ENCODE peak calls at places on chromosomes 7 and 10, in five cellular contexts. One of them, this sample, is unnamed. For H3K36me3, the result is how much of the 10 kb centered on the place peaks cover.

GRCh38 chr7:154343778-154344412 is 291.7 kb downstream of the DPP6 start:
- DNase-seq in GM12878: no peak
- DNase-seq in ovary: no peak
- DNase-seq in upper lobe of left lung: no peak
- DNase-seq in transverse colon: no peak
- DNase-seq in this sample: no peak

GRCh38 chr7:69411018-69411417 is 187.3 kb upstream of the AUTS2 start:
- DNase-seq in upper lobe of left lung: no peak
- DNase-seq in GM12878: no peak
- DNase-seq in transverse colon: no peak
- DNase-seq in ovary: no peak
- DNase-seq in this sample: no peak

GRCh38 chr10:69375307-69376151 is 41.2 kb downstream of the TACR2 start:
- DNase-seq in GM12878: no peak
- DNase-seq in upper lobe of left lung: no peak
- DNase-seq in ovary: peak
- DNase-seq in transverse colon: no peak
- DNase-seq in this sample: no peak

GRCh38 chr7:80372415-80372814 is 139.4 kb downstream of the GNAT3 start:
- DNase-seq in GM12878: no peak
- DNase-seq in transverse colon: no peak
- DNase-seq in upper lobe of left lung: no peak
- DNase-seq in ovary: no peak
- DNase-seq in this sample: no peak

GRCh38 chr7:45187946-45188411 is 30.4 kb downstream of the RAMP3 start:
- DNase-seq in ovary: no peak
- DNase-seq in upper lobe of left lung: no peak
- DNase-seq in GM12878: no peak
- DNase-seq in transverse colon: no peak
- DNase-seq in this sample: no peak

GRCh38 chr10:26890956-26891355 is 30.2 kb upstream of the ABI1 start:
- DNase-seq in GM12878: no peak
- DNase-seq in upper lobe of left lung: no peak
- DNase-seq in transverse colon: peak
- DNase-seq in ovary: peak
- DNase-seq in this sample: peak

GRCh38 chr7:12004547-12004946 is 172.5 kb upstream of the THSD7A start:
- DNase-seq in GM12878: no peak
- DNase-seq in upper lobe of left lung: no peak
- DNase-seq in transverse colon: peak
- DNase-seq in ovary: no peak
- DNase-seq in this sample: no peak

GRCh38 chr10:84352251-84352842 is 24.0 kb downstream of the CCSER2 start:
- DNase-seq in transverse colon: peak
- DNase-seq in ovary: no peak
- DNase-seq in upper lobe of left lung: no peak
- DNase-seq in GM12878: no peak
- DNase-seq in this sample: no peak

GRCh38 chr7:17239683-17240521 is 58.5 kb upstream of the AHR start:
- DNase-seq in upper lobe of left lung: no peak
- DNase-seq in ovary: no peak
- DNase-seq in GM12878: no peak
- DNase-seq in transverse colon: no peak
- DNase-seq in this sample: no peak

GRCh38 chr10:95506056-95506737 is 55.0 kb downstream of the SORBS1 start:
- DNase-seq in upper lobe of left lung: no peak
- DNase-seq in ovary: no peak
- DNase-seq in transverse colon: no peak
- DNase-seq in GM12878: no peak
- DNase-seq in this sample: no peak

GRCh38 chr7:47726047-47726726 is 144.3 kb upstream of the TNS3 start:
- DNase-seq in ovary: no peak
- DNase-seq in GM12878: no peak
- DNase-seq in upper lobe of left lung: no peak
- DNase-seq in transverse colon: no peak
- DNase-seq in this sample: peak

GRCh38 chr10:62049815-62050626 is 148.5 kb downstream of the ARID5B start:
- DNase-seq in transverse colon: no peak
- DNase-seq in GM12878: no peak
- DNase-seq in ovary: no peak
- DNase-seq in upper lobe of left lung: no peak
- DNase-seq in this sample: no peak

GRCh38 chr7:48112431-48113165 is 23.5 kb downstream of the UPP1 start:
- DNase-seq in upper lobe of left lung: no peak
- DNase-seq in transverse colon: no peak
- DNase-seq in GM12878: no peak
- DNase-seq in ovary: no peak
- DNase-seq in this sample: no peak

GRCh38 chr10:105857284-105858264 is 1216.5 kb downstream of the SORCS3 start:
- DNase-seq in upper lobe of left lung: no peak
- DNase-seq in ovary: no peak
- DNase-seq in transverse colon: no peak
- DNase-seq in GM12878: no peak
- DNase-seq in this sample: no peak

GRCh38 chr10:91756286-91756685 is 41.9 kb upstream of the TNKS2 start:
- DNase-seq in upper lobe of left lung: no peak
- DNase-seq in ovary: no peak
- DNase-seq in GM12878: no peak
- DNase-seq in transverse colon: no peak
- DNase-seq in this sample: no peak

GRCh38 chr7:27108390-27109127 is 6.1 kb upstream of the HOXA2 start:
- DNase-seq in GM12878: no peak
- DNase-seq in transverse colon: peak
- DNase-seq in upper lobe of left lung: peak
- DNase-seq in ovary: no peak
- DNase-seq in this sample: no peak
- TF ChIP-seq POLR2A in GM12878: no peak
- TF ChIP-seq POLR2A in transverse colon: peak
- TF ChIP-seq POLR2A in upper lobe of left lung: peak
- TF ChIP-seq POLR2A in ovary: no peak
- TF ChIP-seq POLR2A in this sample: peak

GRCh38 chr7:116779921-116780320 is 82.5 kb upstream of the CAPZA2 start:
- DNase-seq in ovary: no peak
- DNase-seq in transverse colon: no peak
- DNase-seq in upper lobe of left lung: no peak
- DNase-seq in GM12878: no peak
- DNase-seq in this sample: no peak
- H3K36me3 ChIP-seq in ovary: under half
- H3K36me3 ChIP-seq in transverse colon: under half
- H3K36me3 ChIP-seq in upper lobe of left lung: under half
- H3K36me3 ChIP-seq in GM12878: under half
- H3K36me3 ChIP-seq in this sample: under half

GRCh38 chr10:3169738-3170137 is 2.8 kb downstream of the PITRM1 start:
- DNase-seq in ovary: no peak
- DNase-seq in transverse colon: no peak
- DNase-seq in GM12878: no peak
- DNase-seq in upper lobe of left lung: no peak
- DNase-seq in this sample: no peak

GRCh38 chr10:3172081-3172445 is 519 bp downstream of the PITRM1 start:
- DNase-seq in upper lobe of left lung: peak
- DNase-seq in GM12878: no peak
- DNase-seq in ovary: peak
- DNase-seq in transverse colon: peak
- DNase-seq in this sample: no peak

GRCh38 chr10:3169271-3169670 is 3.3 kb downstream of the PITRM1 start:
- DNase-seq in transverse colon: no peak
- DNase-seq in upper lobe of left lung: no peak
- DNase-seq in GM12878: no peak
- DNase-seq in ovary: no peak
- DNase-seq in this sample: no peak

GRCh38 chr10:3173173-3173878 is 744 bp upstream of the PITRM1 start:
- DNase-seq in transverse colon: peak
- DNase-seq in upper lobe of left lung: peak
- DNase-seq in ovary: no peak
- DNase-seq in GM12878: no peak
- DNase-seq in this sample: no peak

GRCh38 chr10:3172446-3173172 is at the start of gene PITRM1:
- DNase-seq in transverse colon: peak
- DNase-seq in upper lobe of left lung: peak
- DNase-seq in GM12878: peak
- DNase-seq in ovary: peak
- DNase-seq in this sample: peak
- TF ChIP-seq EP300 in transverse colon: no peak
- TF ChIP-seq EP300 in upper lobe of left lung: no peak
- TF ChIP-seq EP300 in GM12878: no peak
- TF ChIP-seq EP300 in ovary: no peak
- TF ChIP-seq EP300 in this sample: no peak

DNA sequence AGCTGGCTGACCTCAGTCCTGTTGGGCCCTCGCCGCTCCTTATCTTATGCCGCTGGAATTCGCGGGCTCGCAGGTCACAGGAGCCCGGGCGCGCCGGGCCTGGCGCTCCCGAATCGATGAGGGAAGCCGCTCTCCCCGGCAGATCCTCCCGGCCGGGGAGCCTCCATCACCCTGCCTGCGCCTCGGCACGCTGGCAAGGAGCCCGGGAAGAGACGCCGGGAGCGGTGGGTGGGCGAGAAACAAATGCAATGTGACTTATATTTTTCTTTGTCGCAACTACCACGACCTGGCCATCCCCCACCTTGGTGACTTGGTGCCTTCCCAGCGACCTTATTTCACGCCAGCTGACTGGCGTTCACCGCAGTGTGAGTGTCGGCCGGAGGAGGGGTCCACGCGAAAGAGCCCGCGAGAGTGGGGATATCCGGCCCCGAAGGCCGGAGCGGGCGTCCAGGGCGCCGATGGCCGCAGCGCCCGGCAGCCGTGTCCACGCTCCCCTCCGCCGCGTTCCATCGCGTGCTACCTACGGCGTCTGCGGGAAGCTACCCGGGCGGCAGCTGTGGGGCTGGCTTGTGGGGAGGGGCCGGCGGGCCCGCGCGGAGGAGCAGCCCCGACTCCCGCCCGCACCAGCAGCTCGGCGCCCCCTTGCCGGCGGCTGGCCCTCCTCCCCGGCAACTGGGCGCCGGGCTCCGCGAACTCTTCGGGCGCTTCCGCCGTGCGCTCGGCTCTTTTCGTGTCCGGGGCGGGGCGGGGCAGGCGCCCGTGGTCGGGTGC is 494 bp upstream of the BMPR1A start:
- DNase-seq in upper lobe of left lung: peak
- DNase-seq in GM12878: no peak
- DNase-seq in ovary: peak
- DNase-seq in transverse colon: peak
- DNase-seq in this sample: peak
- TF ChIP-seq POLR2A in upper lobe of left lung: peak
- TF ChIP-seq POLR2A in GM12878: peak
- TF ChIP-seq POLR2A in ovary: peak
- TF ChIP-seq POLR2A in transverse colon: peak
- TF ChIP-seq POLR2A in this sample: peak

This sample was measured in esophagus muscularis mucosa.